ENCODE peak calls at places on chromosomes 2 and 18, in ten cellular contexts. One of them, this sample, is unnamed.

GRCh38 chr18:2826581-2826980 is 20.2 kb upstream of the EMILIN2 start:
- DNase-seq in cardiac fibroblast: peak; percentile 47
- DNase-seq in RWPE1: no peak
- DNase-seq in HepG2: no peak
- DNase-seq in kidney: peak; percentile 88
- DNase-seq in brain microvascular endothelial cell: no peak
- DNase-seq in B cell: no peak
- DNase-seq in fibroblast of villous mesenchyme: peak; percentile 89
- DNase-seq in colonic mucosa: no peak
- DNase-seq in fibroblast of mammary gland: peak; percentile 62
- DNase-seq in this sample: no peak

GRCh38 chr2:232328516-232329460 is 49.8 kb upstream of the ALPP start:
- DNase-seq in cardiac fibroblast: no peak
- DNase-seq in RWPE1: no peak
- DNase-seq in HepG2: no peak
- DNase-seq in kidney: peak; percentile 57
- DNase-seq in brain microvascular endothelial cell: no peak
- DNase-seq in B cell: no peak
- DNase-seq in fibroblast of villous mesenchyme: no peak
- DNase-seq in colonic mucosa: no peak
- DNase-seq in fibroblast of mammary gland: no peak
- DNase-seq in this sample: no peak

GRCh38 chr2:199085201-199085750 is 372.5 kb downstream of the SATB2 start:
- DNase-seq in cardiac fibroblast: no peak
- DNase-seq in RWPE1: no peak
- DNase-seq in HepG2: no peak
- DNase-seq in kidney: no peak
- DNase-seq in brain microvascular endothelial cell: no peak
- DNase-seq in B cell: no peak
- DNase-seq in fibroblast of villous mesenchyme: no peak
- DNase-seq in colonic mucosa: no peak
- DNase-seq in fibroblast of mammary gland: peak; percentile 52
- DNase-seq in this sample: no peak

GRCh38 chr2:197453914-197454398 is 604 bp downstream of the COQ10B start:
- DNase-seq in cardiac fibroblast: no peak
- DNase-seq in RWPE1: peak; percentile 82
- DNase-seq in HepG2: peak; percentile 92
- DNase-seq in kidney: no peak
- DNase-seq in brain microvascular endothelial cell: no peak
- DNase-seq in B cell: no peak
- DNase-seq in fibroblast of villous mesenchyme: peak; percentile 96
- DNase-seq in colonic mucosa: peak; percentile 77
- DNase-seq in fibroblast of mammary gland: peak; percentile 95
- DNase-seq in this sample: peak; percentile 61

GRCh38 chr2:161265874-161266273 is 42.4 kb upstream of the PSMD14 start:
- DNase-seq in cardiac fibroblast: no peak
- DNase-seq in RWPE1: no peak
- DNase-seq in HepG2: no peak
- DNase-seq in kidney: no peak
- DNase-seq in brain microvascular endothelial cell: no peak
- DNase-seq in B cell: no peak
- DNase-seq in fibroblast of villous mesenchyme: no peak
- DNase-seq in colonic mucosa: no peak
- DNase-seq in fibroblast of mammary gland: no peak
- DNase-seq in this sample: no peak

GRCh38 chr2:44362207-44363015 is 664 bp downstream of the CAMKMT start:
- DNase-seq in cardiac fibroblast: peak; percentile 52
- DNase-seq in RWPE1: peak; percentile 48
- DNase-seq in HepG2: peak; percentile 18
- DNase-seq in kidney: peak; percentile 73
- DNase-seq in brain microvascular endothelial cell: peak; percentile 45
- DNase-seq in B cell: peak; percentile 53
- DNase-seq in fibroblast of villous mesenchyme: peak; percentile 57
- DNase-seq in colonic mucosa: peak; percentile 52
- DNase-seq in fibroblast of mammary gland: peak; percentile 52
- DNase-seq in this sample: no peak

GRCh38 chr2:147499785-147500184 is 345.0 kb upstream of the ACVR2A start:
- DNase-seq in cardiac fibroblast: no peak
- DNase-seq in RWPE1: no peak
- DNase-seq in HepG2: no peak
- DNase-seq in kidney: no peak
- DNase-seq in brain microvascular endothelial cell: no peak
- DNase-seq in B cell: no peak
- DNase-seq in fibroblast of villous mesenchyme: no peak
- DNase-seq in colonic mucosa: no peak
- DNase-seq in fibroblast of mammary gland: peak; percentile 23
- DNase-seq in this sample: no peak

GRCh38 chr2:162211747-162212146 is 31.5 kb downstream of the FAP start:
- DNase-seq in cardiac fibroblast: no peak
- DNase-seq in RWPE1: no peak
- DNase-seq in HepG2: no peak
- DNase-seq in kidney: no peak
- DNase-seq in brain microvascular endothelial cell: no peak
- DNase-seq in B cell: no peak
- DNase-seq in fibroblast of villous mesenchyme: peak; percentile 28
- DNase-seq in colonic mucosa: no peak
- DNase-seq in fibroblast of mammary gland: no peak
- DNase-seq in this sample: no peak

GRCh38 chr2:15544227-15544626 is 16.9 kb downstream of the NBAS start:
- DNase-seq in cardiac fibroblast: no peak
- DNase-seq in RWPE1: no peak
- DNase-seq in HepG2: no peak
- DNase-seq in kidney: no peak
- DNase-seq in brain microvascular endothelial cell: no peak
- DNase-seq in B cell: no peak
- DNase-seq in fibroblast of villous mesenchyme: no peak
- DNase-seq in colonic mucosa: no peak
- DNase-seq in fibroblast of mammary gland: no peak
- DNase-seq in this sample: no peak

GRCh38 chr2:15543541-15543940 is 17.6 kb downstream of the NBAS start:
- DNase-seq in cardiac fibroblast: no peak
- DNase-seq in RWPE1: no peak
- DNase-seq in HepG2: no peak
- DNase-seq in kidney: no peak
- DNase-seq in brain microvascular endothelial cell: no peak
- DNase-seq in B cell: no peak
- DNase-seq in fibroblast of villous mesenchyme: no peak
- DNase-seq in colonic mucosa: no peak
- DNase-seq in fibroblast of mammary gland: no peak
- DNase-seq in this sample: no peak

GRCh38 chr2:15548974-15549373 is 12.2 kb downstream of the NBAS start:
- DNase-seq in cardiac fibroblast: no peak
- DNase-seq in RWPE1: no peak
- DNase-seq in HepG2: no peak
- DNase-seq in kidney: no peak
- DNase-seq in brain microvascular endothelial cell: no peak
- DNase-seq in B cell: no peak
- DNase-seq in fibroblast of villous mesenchyme: no peak
- DNase-seq in colonic mucosa: no peak
- DNase-seq in fibroblast of mammary gland: no peak
- DNase-seq in this sample: no peak

GRCh38 chr2:15547100-15547499 is 14.0 kb downstream of the NBAS start:
- DNase-seq in cardiac fibroblast: no peak
- DNase-seq in RWPE1: no peak
- DNase-seq in HepG2: no peak
- DNase-seq in kidney: no peak
- DNase-seq in brain microvascular endothelial cell: no peak
- DNase-seq in B cell: no peak
- DNase-seq in fibroblast of villous mesenchyme: peak; percentile 24
- DNase-seq in colonic mucosa: no peak
- DNase-seq in fibroblast of mammary gland: peak; percentile 40
- DNase-seq in this sample: no peak

DNA sequence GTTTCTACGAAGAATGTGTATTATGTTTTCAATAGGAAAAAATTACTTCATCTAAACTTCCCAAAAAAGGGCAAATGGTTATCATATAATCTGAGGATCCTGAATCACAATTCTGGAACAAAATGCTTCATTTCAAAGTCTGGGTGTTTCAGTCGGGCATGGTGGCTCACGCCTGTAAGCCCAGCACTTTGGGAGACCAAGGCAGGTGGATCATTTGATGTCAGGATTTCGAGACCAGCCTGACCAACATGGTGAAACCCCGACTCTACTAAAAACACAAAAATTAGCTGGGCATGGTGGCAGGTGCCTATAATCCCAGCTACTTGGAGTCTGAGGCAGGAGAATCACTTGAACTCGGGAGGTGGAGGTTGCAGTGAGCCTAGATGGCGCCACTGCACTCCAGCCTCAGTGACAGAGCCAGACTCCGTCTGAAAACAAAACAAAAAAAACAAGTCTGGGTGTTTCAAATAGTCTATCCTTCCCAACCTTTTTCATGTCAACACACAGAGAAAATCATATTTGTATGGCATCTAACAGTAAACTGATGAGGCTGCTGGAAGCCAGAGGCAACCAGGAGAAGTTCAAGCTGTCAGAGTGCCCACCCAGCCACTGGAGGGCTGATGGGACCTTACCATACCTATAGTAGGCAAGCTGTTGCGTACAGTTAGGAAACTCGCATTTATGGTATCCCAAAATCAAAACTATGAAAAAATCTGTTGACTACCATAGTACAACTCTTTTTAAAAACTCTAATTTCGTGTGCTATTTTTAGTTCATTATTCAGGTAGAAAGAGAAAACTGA is 14.6 kb downstream of the NBAS start:
- DNase-seq in cardiac fibroblast: no peak
- DNase-seq in RWPE1: no peak
- DNase-seq in HepG2: no peak
- DNase-seq in kidney: no peak
- DNase-seq in brain microvascular endothelial cell: no peak
- DNase-seq in B cell: no peak
- DNase-seq in fibroblast of villous mesenchyme: no peak
- DNase-seq in colonic mucosa: no peak
- DNase-seq in fibroblast of mammary gland: no peak
- DNase-seq in this sample: no peak
- TF ChIP-seq CTCF in cardiac fibroblast: no peak
- TF ChIP-seq CTCF in RWPE1: peak; percentile 26
- TF ChIP-seq CTCF in HepG2: peak; percentile 58
- TF ChIP-seq CTCF in kidney: no peak
- TF ChIP-seq CTCF in brain microvascular endothelial cell: peak; percentile 42
- TF ChIP-seq CTCF in B cell: no peak
- TF ChIP-seq CTCF in fibroblast of villous mesenchyme: peak; percentile 22
- TF ChIP-seq CTCF in colonic mucosa: no peak
- TF ChIP-seq CTCF in fibroblast of mammary gland: peak; percentile 23
- TF ChIP-seq CTCF in this sample: no peak

GRCh38 chr2:29783696-29784095 is 137.7 kb downstream of the ALK start:
- DNase-seq in cardiac fibroblast: no peak
- DNase-seq in RWPE1: no peak
- DNase-seq in HepG2: no peak
- DNase-seq in kidney: no peak
- DNase-seq in brain microvascular endothelial cell: no peak
- DNase-seq in B cell: no peak
- DNase-seq in fibroblast of villous mesenchyme: no peak
- DNase-seq in colonic mucosa: no peak
- DNase-seq in fibroblast of mammary gland: no peak
- DNase-seq in this sample: no peak
- TF ChIP-seq CTCF in cardiac fibroblast: no peak
- TF ChIP-seq CTCF in RWPE1: no peak
- TF ChIP-seq CTCF in HepG2: no peak
- TF ChIP-seq CTCF in kidney: no peak
- TF ChIP-seq CTCF in brain microvascular endothelial cell: no peak
- TF ChIP-seq CTCF in B cell: no peak
- TF ChIP-seq CTCF in fibroblast of villous mesenchyme: no peak
- TF ChIP-seq CTCF in colonic mucosa: no peak
- TF ChIP-seq CTCF in fibroblast of mammary gland: no peak
- TF ChIP-seq CTCF in this sample: no peak

GRCh38 chr2:58449286-58450010 is 208.3 kb upstream of the FANCL start:
- DNase-seq in cardiac fibroblast: no peak
- DNase-seq in RWPE1: no peak
- DNase-seq in HepG2: no peak
- DNase-seq in kidney: no peak
- DNase-seq in brain microvascular endothelial cell: no peak
- DNase-seq in B cell: no peak
- DNase-seq in fibroblast of villous mesenchyme: no peak
- DNase-seq in colonic mucosa: no peak
- DNase-seq in fibroblast of mammary gland: no peak
- DNase-seq in this sample: no peak

GRCh38 chr2:58448845-58449244 is 207.7 kb upstream of the FANCL start:
- DNase-seq in cardiac fibroblast: no peak
- DNase-seq in RWPE1: no peak
- DNase-seq in HepG2: no peak
- DNase-seq in kidney: no peak
- DNase-seq in brain microvascular endothelial cell: no peak
- DNase-seq in B cell: no peak
- DNase-seq in fibroblast of villous mesenchyme: no peak
- DNase-seq in colonic mucosa: no peak
- DNase-seq in fibroblast of mammary gland: no peak
- DNase-seq in this sample: no peak

GRCh38 chr2:58447586-58447985 is 206.5 kb upstream of the FANCL start:
- DNase-seq in cardiac fibroblast: no peak
- DNase-seq in RWPE1: peak; percentile 38
- DNase-seq in HepG2: no peak
- DNase-seq in kidney: no peak
- DNase-seq in brain microvascular endothelial cell: no peak
- DNase-seq in B cell: no peak
- DNase-seq in fibroblast of villous mesenchyme: no peak
- DNase-seq in colonic mucosa: no peak
- DNase-seq in fibroblast of mammary gland: no peak
- DNase-seq in this sample: no peak

DNA sequence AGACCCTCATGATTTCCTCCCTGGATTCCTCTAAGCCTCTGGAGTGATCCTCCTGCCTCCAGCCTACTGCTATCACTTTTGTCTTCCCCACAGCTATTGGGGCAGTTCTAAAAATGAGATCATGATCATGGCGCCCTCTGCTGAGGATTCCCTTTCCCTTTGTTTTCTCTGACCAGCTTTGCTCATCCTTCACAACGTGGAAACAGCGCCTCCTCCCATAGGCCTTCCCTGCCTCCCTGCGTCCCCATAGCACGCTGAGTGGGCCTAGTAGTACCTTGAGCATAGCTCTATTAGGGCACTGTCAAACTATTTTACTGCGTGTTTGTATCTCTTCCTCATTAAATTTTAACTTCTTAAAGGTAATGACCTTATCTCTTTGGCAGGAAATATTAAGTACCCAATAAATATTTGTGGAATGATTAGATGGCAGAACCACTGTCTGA is 207.0 kb upstream of the FANCL start:
- DNase-seq in cardiac fibroblast: peak; percentile 80
- DNase-seq in RWPE1: peak; percentile 30
- DNase-seq in HepG2: peak; percentile 83
- DNase-seq in kidney: no peak
- DNase-seq in brain microvascular endothelial cell: peak; percentile 71
- DNase-seq in B cell: peak; percentile 34
- DNase-seq in fibroblast of villous mesenchyme: peak; percentile 77
- DNase-seq in colonic mucosa: peak; percentile 72
- DNase-seq in fibroblast of mammary gland: peak; percentile 73
- DNase-seq in this sample: no peak
- TF ChIP-seq CTCF in cardiac fibroblast: peak; percentile 58
- TF ChIP-seq CTCF in RWPE1: peak; percentile 44
- TF ChIP-seq CTCF in HepG2: peak; percentile 97
- TF ChIP-seq CTCF in kidney: peak; percentile 25
- TF ChIP-seq CTCF in brain microvascular endothelial cell: peak; percentile 78
- TF ChIP-seq CTCF in B cell: no peak
- TF ChIP-seq CTCF in fibroblast of villous mesenchyme: peak; percentile 72
- TF ChIP-seq CTCF in colonic mucosa: peak; percentile 51
- TF ChIP-seq CTCF in fibroblast of mammary gland: peak; percentile 68
- TF ChIP-seq CTCF in this sample: peak; percentile 70

DNA sequence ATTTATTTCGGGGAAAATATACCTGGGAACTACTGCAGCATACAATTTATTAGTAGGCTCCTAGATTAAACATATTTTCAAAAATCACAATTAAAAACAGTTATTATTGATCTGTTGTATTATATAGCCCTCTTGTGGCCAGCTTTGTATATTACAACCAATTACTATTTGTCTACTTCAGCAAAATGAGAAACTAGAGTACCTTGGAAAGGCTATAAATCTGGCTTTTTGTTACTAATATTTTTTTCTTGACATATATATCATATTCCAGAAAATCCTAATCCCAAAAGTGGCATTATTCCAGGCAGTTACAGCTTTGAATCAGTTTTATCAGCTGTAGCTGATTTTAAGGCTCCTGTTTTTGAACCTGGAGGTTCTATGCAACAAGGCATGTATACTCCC is 101.2 kb downstream of the UBR3 start:
- DNase-seq in cardiac fibroblast: peak; percentile 77
- DNase-seq in RWPE1: peak; percentile 11
- DNase-seq in HepG2: peak; percentile 48
- DNase-seq in kidney: no peak
- DNase-seq in brain microvascular endothelial cell: peak; percentile 9
- DNase-seq in B cell: peak; percentile 44
- DNase-seq in fibroblast of villous mesenchyme: peak; percentile 70
- DNase-seq in colonic mucosa: no peak
- DNase-seq in fibroblast of mammary gland: peak; percentile 67
- DNase-seq in this sample: peak; percentile 13
- TF ChIP-seq CTCF in cardiac fibroblast: peak; percentile 50
- TF ChIP-seq CTCF in RWPE1: peak; percentile 74
- TF ChIP-seq CTCF in HepG2: peak; percentile 57
- TF ChIP-seq CTCF in kidney: peak; percentile 70
- TF ChIP-seq CTCF in brain microvascular endothelial cell: peak; percentile 40
- TF ChIP-seq CTCF in B cell: peak; percentile 92
- TF ChIP-seq CTCF in fibroblast of villous mesenchyme: peak; percentile 59
- TF ChIP-seq CTCF in colonic mucosa: peak; percentile 57
- TF ChIP-seq CTCF in fibroblast of mammary gland: peak; percentile 50
- TF ChIP-seq CTCF in this sample: peak; percentile 54